ENCODE peak calls at places on chromosomes 5 and 9, in nine cellular contexts. I is caudate nucleus; E is effector memory CD4-positive, alpha-beta T cell; O is spleen; Q is kidney; W is DND-41; B is H1; H is adrenal gland; G is Peyer's patch. X is an unnamed sample.

GRCh38 chr5:74575741-74576538 is 64.6 kb downstream of the ENC1 start:
- DNase-seq in I (no peak), E (no peak), O (no peak), Q (no peak), W (no peak), B (no peak), H (no peak), G (no peak), X (no peak)

GRCh38 chr5:159182691-159183090 is 26.7 kb downstream of the RNF145 start:
- DNase-seq in I (no peak), E (no peak), O (no peak), Q (no peak), W (no peak), B (no peak), H (no peak), G (no peak), X (no peak)

GRCh38 chr5:149060325-149060724 is 2.5 kb downstream of the SH3TC2 start:
- DNase-seq in I (no peak), E (no peak), O (no peak), Q (no peak), W (no peak), B (no peak), H (peak), G (peak), X (no peak)

GRCh38 chr9:3992924-3993323 is 306.9 kb downstream of the GLIS3 start:
- DNase-seq in I (no peak), E (no peak), O (no peak), Q (no peak), W (no peak), B (no peak), H (no peak), G (no peak), X (no peak)

GRCh38 chr9:121322037-121322736 is 47.9 kb downstream of the STOM start:
- DNase-seq in I (no peak), E (no peak), O (no peak), Q (no peak), W (no peak), B (no peak), H (no peak), G (no peak), X (no peak)

GRCh38 chr5:96250782-96251181 is 182.3 kb downstream of the PCSK1 start:
- DNase-seq in I (no peak), E (no peak), O (no peak), Q (no peak), W (no peak), B (no peak), H (no peak), G (no peak), X (no peak)

GRCh38 chr5:77321793-77322394 is 111.4 kb downstream of the PDE8B start:
- DNase-seq in I (no peak), E (no peak), O (no peak), Q (no peak), W (no peak), B (peak), H (no peak), G (no peak), X (no peak)

GRCh38 chr5:157324237-157324636 is 58.3 kb downstream of the CYFIP2 start:
- DNase-seq in I (no peak), E (no peak), O (no peak), Q (no peak), W (peak), B (peak), H (no peak), G (no peak), X (no peak)

DNA sequence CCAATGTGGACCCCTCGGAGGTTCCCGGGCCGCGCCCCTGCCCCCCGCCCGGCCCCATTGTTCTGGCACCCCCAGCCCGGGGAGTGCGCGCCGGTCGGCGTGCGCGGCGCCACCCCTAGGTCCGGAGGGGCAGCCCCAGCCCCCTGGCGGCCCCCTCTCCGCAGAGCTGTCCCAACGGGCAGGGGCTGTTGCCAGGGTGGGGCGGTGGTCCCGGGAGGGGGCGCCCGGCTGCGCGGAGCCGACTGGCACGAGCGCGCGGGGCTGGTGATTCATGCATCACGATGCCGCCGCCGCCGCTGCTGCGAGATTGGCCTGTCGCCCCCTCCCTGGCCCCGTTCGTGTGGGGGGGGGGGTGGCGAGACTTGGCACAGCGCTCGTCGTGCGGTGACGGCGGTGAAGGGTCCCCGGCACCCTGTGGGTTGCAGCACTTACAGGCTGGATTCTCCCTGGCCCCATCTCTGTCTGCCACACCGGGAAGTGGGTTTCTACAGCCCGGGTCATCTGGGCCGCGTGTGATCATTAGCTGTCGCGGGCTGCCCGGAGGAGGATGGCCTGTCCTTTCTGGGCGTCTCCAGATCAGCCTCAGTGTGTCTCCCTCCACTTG is 756 bp downstream of the NCS1 start:
- DNase-seq in I (no peak), E (peak), O (no peak), Q (peak), W (no peak), B (no peak), H (peak), G (no peak), X (peak)
- H3K27ac ChIP-seq in I (peak), E (no peak), O (no peak), Q (peak), W (no peak), B (no peak), H (no peak), G (peak), X (peak)

DNA sequence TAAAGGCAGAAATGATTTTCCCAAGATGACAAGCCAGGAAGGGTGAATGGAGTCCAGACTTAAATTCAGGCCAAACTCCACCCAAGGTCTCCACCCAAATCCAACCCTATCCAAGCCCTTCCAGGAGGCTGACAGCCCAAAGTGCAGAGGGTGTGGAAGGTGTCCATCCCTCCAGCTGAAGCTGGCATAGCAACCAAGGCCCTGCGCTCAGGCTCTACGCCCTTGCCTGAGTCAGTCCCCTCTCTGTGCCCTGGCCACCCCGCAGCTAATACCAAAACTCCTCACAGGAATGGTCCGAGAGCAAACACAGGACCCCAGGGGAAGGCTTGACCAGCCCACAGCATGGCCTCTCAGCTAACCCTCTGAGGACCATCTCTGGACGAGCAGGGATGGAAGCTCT is 2.1 kb downstream of the SEPTIN8 start:
- DNase-seq in I (no peak), E (no peak), O (no peak), Q (no peak), W (no peak), B (no peak), H (no peak), G (peak), X (no peak)
- H3K27ac ChIP-seq in I (peak), E (no peak), O (no peak), Q (no peak), W (no peak), B (no peak), H (no peak), G (peak), X (no peak)

DNA sequence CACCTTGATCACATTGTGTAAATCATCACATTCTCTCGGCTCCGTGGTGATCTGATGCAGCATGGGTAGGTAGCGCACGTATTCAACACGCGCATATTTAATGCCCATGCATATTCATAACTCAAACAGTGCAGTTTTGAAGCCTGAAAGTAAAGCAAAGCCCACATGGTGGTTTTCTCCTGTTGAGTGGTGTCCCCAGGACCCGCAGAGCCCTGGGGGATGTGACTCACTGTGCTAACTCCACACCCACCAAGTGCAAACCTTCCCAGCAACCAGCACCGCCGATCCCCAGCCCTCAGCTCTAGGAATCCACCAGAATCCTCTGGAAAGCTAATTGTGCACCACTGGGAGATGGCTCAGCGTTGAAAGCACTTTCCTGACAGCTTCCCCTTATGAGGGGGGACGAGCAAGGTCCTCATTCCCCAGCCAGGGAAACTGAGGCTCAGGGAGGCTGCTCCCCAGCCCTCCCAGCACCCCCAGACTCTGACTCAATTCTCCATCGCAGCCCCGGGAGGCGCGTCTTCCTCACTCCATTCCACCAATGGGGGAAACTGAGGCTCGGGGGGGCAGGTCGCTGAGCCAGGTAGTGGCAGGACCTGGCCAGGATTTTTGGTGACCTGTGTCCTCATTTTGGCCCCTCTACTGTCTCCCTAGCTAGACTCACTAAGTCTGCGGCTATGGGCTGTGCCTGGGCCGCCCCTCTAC is 46.3 kb downstream of the SARDH start:
- DNase-seq in I (no peak), E (no peak), O (peak), Q (peak), W (no peak), B (no peak), H (no peak), G (no peak), X (no peak)
- H3K27ac ChIP-seq in I (no peak), E (no peak), O (no peak), Q (no peak), W (no peak), B (no peak), H (no peak), G (no peak), X (no peak)

GRCh38 chr9:116980582-116980981 is 293.5 kb downstream of the TRIM32 start:
- DNase-seq in I (no peak), E (no peak), O (no peak), Q (no peak), W (no peak), B (no peak), H (no peak), G (no peak), X (no peak)
- H3K27ac ChIP-seq in I (no peak), E (no peak), O (no peak), Q (no peak), W (no peak), B (no peak), H (no peak), G (no peak), X (no peak)

GRCh38 chr9:15033316-15033715 is 123.1 kb upstream of the FREM1 start:
- DNase-seq in I (no peak), E (no peak), O (no peak), Q (no peak), W (no peak), B (no peak), H (no peak), G (no peak), X (no peak)
- H3K27ac ChIP-seq in I (no peak), E (no peak), O (no peak), Q (no peak), W (no peak), B (no peak), H (no peak), G (no peak), X (no peak)

DNA sequence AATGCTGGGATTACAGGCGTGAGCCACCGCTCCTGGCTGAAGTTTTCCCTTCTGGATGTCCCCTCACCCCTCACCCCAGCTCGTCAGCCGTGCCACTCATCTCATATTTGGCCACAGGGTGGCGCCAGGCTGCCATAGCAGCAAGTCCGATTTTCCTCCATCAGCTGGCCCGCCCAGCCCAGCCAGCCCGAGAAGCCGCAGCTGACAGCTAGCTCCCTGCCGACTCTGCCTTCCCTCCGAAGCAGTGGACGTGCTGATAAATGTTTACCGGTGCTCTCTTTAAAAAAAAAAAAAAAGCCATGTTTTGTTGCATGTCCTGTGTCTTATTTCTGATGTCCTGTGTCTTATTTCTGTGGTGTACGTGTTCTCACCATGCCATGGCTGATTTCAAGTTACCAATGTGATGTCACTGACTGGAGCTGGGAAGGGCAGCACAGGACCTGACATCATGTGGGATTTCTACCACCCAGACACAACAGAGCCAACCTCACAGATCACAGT is 58.3 kb downstream of the PFDN1 start:
- DNase-seq in I (peak), E (peak), O (peak), Q (peak), W (peak), B (peak), H (peak), G (peak), X (peak)
- H3K27ac ChIP-seq in I (peak), E (no peak), O (no peak), Q (no peak), W (no peak), B (no peak), H (no peak), G (no peak), X (no peak)

DNA sequence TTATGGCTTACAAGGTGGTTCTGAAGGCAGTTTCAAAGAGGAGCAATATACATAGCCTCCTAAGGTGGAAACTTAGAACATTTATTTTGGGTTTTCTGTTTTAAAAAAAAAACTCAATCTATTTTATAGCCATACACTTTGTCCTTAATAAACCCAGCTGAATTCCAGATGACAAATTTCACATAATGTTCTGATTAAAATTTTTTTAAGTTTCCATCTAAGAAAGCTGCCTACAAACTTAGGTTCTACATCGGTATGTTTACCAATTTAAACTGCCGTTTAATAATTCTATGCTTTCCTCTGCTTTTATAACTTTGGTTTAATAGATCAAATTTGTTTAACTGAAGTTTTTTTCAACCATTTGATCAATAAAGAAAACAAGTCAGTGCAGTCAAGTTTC is 12.5 kb downstream of the NR3C1 start:
- DNase-seq in I (no peak), E (no peak), O (no peak), Q (no peak), W (no peak), B (no peak), H (no peak), G (no peak), X (no peak)
- H3K27ac ChIP-seq in I (no peak), E (no peak), O (no peak), Q (no peak), W (no peak), B (no peak), H (no peak), G (no peak), X (no peak)

GRCh38 chr5:160555836-160556660 is 134.4 kb downstream of the PTTG1 start:
- DNase-seq in I (no peak), E (no peak), O (no peak), Q (no peak), W (no peak), B (no peak), H (no peak), G (no peak), X (no peak)
- H3K27ac ChIP-seq in I (no peak), E (no peak), O (no peak), Q (no peak), W (no peak), B (no peak), H (no peak), G (no peak), X (no peak)

GRCh38 chr5:181052928-181053759 is 13.1 kb downstream of the BTNL9 start:
- DNase-seq in I (no peak), E (no peak), O (peak), Q (no peak), W (no peak), B (peak), H (no peak), G (no peak), X (no peak)
- H3K27ac ChIP-seq in I (peak), E (no peak), O (peak), Q (no peak), W (no peak), B (no peak), H (no peak), G (no peak), X (no peak)

X was measured in ovary.